ENCODE peak calls at places on chromosomes 4 and X, in ten cellular contexts. One of them, this sample, is unnamed.

GRCh38 chrX:51608071-51608470 is 10.6 kb downstream of the CENPVL3 start:
- DNase-seq in CD14-positive monocyte: no peak
- DNase-seq in HTR-8/SVneo: no peak
- DNase-seq in AG09319: no peak
- DNase-seq in breast epithelium: no peak
- DNase-seq in fibroblast of gingiva: peak
- DNase-seq in psoas muscle: no peak
- DNase-seq in posterior cingulate gyrus: no peak
- DNase-seq in stimulated activated CD4-positive, alpha-beta T cell treated with anti-CD3 and anti-CD28 coated beads, Interleukin-15, amount 100 ng/mL, for 1 hour: no peak
- DNase-seq in KBM-7: no peak
- DNase-seq in this sample: no peak

GRCh38 chrX:73508861-73509260 is 54.1 kb upstream of the CHIC1 start:
- DNase-seq in KBM-7: no peak
- DNase-seq in AG09319: no peak
- DNase-seq in psoas muscle: no peak
- DNase-seq in breast epithelium: no peak
- DNase-seq in CD14-positive monocyte: no peak
- DNase-seq in fibroblast of gingiva: no peak
- DNase-seq in stimulated activated CD4-positive, alpha-beta T cell treated with anti-CD3 and anti-CD28 coated beads, Interleukin-15, amount 100 ng/mL, for 1 hour: no peak
- DNase-seq in posterior cingulate gyrus: no peak
- DNase-seq in HTR-8/SVneo: no peak
- DNase-seq in this sample: no peak

GRCh38 chr4:42914937-42915336 is 22.4 kb downstream of the GRXCR1 start:
- DNase-seq in KBM-7: no peak
- DNase-seq in breast epithelium: no peak
- DNase-seq in HTR-8/SVneo: no peak
- DNase-seq in stimulated activated CD4-positive, alpha-beta T cell treated with anti-CD3 and anti-CD28 coated beads, Interleukin-15, amount 100 ng/mL, for 1 hour: no peak
- DNase-seq in posterior cingulate gyrus: no peak
- DNase-seq in fibroblast of gingiva: no peak
- DNase-seq in CD14-positive monocyte: no peak
- DNase-seq in AG09319: no peak
- DNase-seq in psoas muscle: no peak
- DNase-seq in this sample: no peak

GRCh38 chr4:121881213-121881612 is 10.9 kb upstream of the BBS7 start:
- DNase-seq in fibroblast of gingiva: no peak
- DNase-seq in CD14-positive monocyte: no peak
- DNase-seq in posterior cingulate gyrus: no peak
- DNase-seq in HTR-8/SVneo: no peak
- DNase-seq in AG09319: no peak
- DNase-seq in psoas muscle: no peak
- DNase-seq in breast epithelium: no peak
- DNase-seq in KBM-7: peak
- DNase-seq in stimulated activated CD4-positive, alpha-beta T cell treated with anti-CD3 and anti-CD28 coated beads, Interleukin-15, amount 100 ng/mL, for 1 hour: no peak
- DNase-seq in this sample: no peak

GRCh38 chr4:67700119-67700873 is 659 bp downstream of the UBA6 start:
- DNase-seq in posterior cingulate gyrus: no peak
- DNase-seq in HTR-8/SVneo: no peak
- DNase-seq in CD14-positive monocyte: no peak
- DNase-seq in breast epithelium: peak
- DNase-seq in stimulated activated CD4-positive, alpha-beta T cell treated with anti-CD3 and anti-CD28 coated beads, Interleukin-15, amount 100 ng/mL, for 1 hour: no peak
- DNase-seq in fibroblast of gingiva: no peak
- DNase-seq in AG09319: no peak
- DNase-seq in psoas muscle: no peak
- DNase-seq in KBM-7: no peak
- DNase-seq in this sample: no peak

GRCh38 chrX:154534526-154535322 is 11.9 kb downstream of the G6PD start:
- DNase-seq in psoas muscle: peak
- DNase-seq in breast epithelium: peak
- DNase-seq in KBM-7: peak
- DNase-seq in HTR-8/SVneo: peak
- DNase-seq in stimulated activated CD4-positive, alpha-beta T cell treated with anti-CD3 and anti-CD28 coated beads, Interleukin-15, amount 100 ng/mL, for 1 hour: peak
- DNase-seq in fibroblast of gingiva: peak
- DNase-seq in CD14-positive monocyte: peak
- DNase-seq in posterior cingulate gyrus: peak
- DNase-seq in AG09319: no peak
- DNase-seq in this sample: peak

GRCh38 chrX:122945328-122945727 is 238.8 kb upstream of the GRIA3 start:
- DNase-seq in breast epithelium: no peak
- DNase-seq in fibroblast of gingiva: no peak
- DNase-seq in CD14-positive monocyte: no peak
- DNase-seq in AG09319: no peak
- DNase-seq in posterior cingulate gyrus: no peak
- DNase-seq in psoas muscle: no peak
- DNase-seq in KBM-7: no peak
- DNase-seq in HTR-8/SVneo: no peak
- DNase-seq in stimulated activated CD4-positive, alpha-beta T cell treated with anti-CD3 and anti-CD28 coated beads, Interleukin-15, amount 100 ng/mL, for 1 hour: no peak
- DNase-seq in this sample: no peak

GRCh38 chrX:15143050-15143824 is 126.6 kb downstream of the ASB9 start:
- DNase-seq in posterior cingulate gyrus: peak
- DNase-seq in CD14-positive monocyte: no peak
- DNase-seq in stimulated activated CD4-positive, alpha-beta T cell treated with anti-CD3 and anti-CD28 coated beads, Interleukin-15, amount 100 ng/mL, for 1 hour: peak
- DNase-seq in psoas muscle: no peak
- DNase-seq in fibroblast of gingiva: peak
- DNase-seq in HTR-8/SVneo: peak
- DNase-seq in breast epithelium: peak
- DNase-seq in AG09319: no peak
- DNase-seq in KBM-7: peak
- DNase-seq in this sample: peak

GRCh38 chrX:20980426-20980825 is 393.8 kb upstream of the CNKSR2 start:
- DNase-seq in psoas muscle: no peak
- DNase-seq in KBM-7: peak
- DNase-seq in HTR-8/SVneo: no peak
- DNase-seq in CD14-positive monocyte: no peak
- DNase-seq in AG09319: no peak
- DNase-seq in fibroblast of gingiva: no peak
- DNase-seq in posterior cingulate gyrus: no peak
- DNase-seq in stimulated activated CD4-positive, alpha-beta T cell treated with anti-CD3 and anti-CD28 coated beads, Interleukin-15, amount 100 ng/mL, for 1 hour: no peak
- DNase-seq in breast epithelium: no peak
- DNase-seq in this sample: no peak

GRCh38 chrX:30228526-30228925 is 1.9 kb upstream of the MAGEB3 start:
- DNase-seq in stimulated activated CD4-positive, alpha-beta T cell treated with anti-CD3 and anti-CD28 coated beads, Interleukin-15, amount 100 ng/mL, for 1 hour: no peak
- DNase-seq in fibroblast of gingiva: no peak
- DNase-seq in AG09319: no peak
- DNase-seq in psoas muscle: no peak
- DNase-seq in CD14-positive monocyte: no peak
- DNase-seq in HTR-8/SVneo: no peak
- DNase-seq in breast epithelium: no peak
- DNase-seq in KBM-7: no peak
- DNase-seq in posterior cingulate gyrus: no peak
- DNase-seq in this sample: peak

GRCh38 chrX:40391662-40392061 is 189.1 kb upstream of the ATP6AP2 start:
- DNase-seq in fibroblast of gingiva: no peak
- DNase-seq in breast epithelium: no peak
- DNase-seq in CD14-positive monocyte: no peak
- DNase-seq in posterior cingulate gyrus: no peak
- DNase-seq in KBM-7: no peak
- DNase-seq in AG09319: no peak
- DNase-seq in psoas muscle: no peak
- DNase-seq in stimulated activated CD4-positive, alpha-beta T cell treated with anti-CD3 and anti-CD28 coated beads, Interleukin-15, amount 100 ng/mL, for 1 hour: no peak
- DNase-seq in HTR-8/SVneo: no peak
- DNase-seq in this sample: no peak

GRCh38 chr4:88706574-88706973 is 8.9 kb upstream of the NAP1L5 start:
- DNase-seq in psoas muscle: peak
- DNase-seq in posterior cingulate gyrus: peak
- DNase-seq in fibroblast of gingiva: peak
- DNase-seq in AG09319: peak
- DNase-seq in stimulated activated CD4-positive, alpha-beta T cell treated with anti-CD3 and anti-CD28 coated beads, Interleukin-15, amount 100 ng/mL, for 1 hour: no peak
- DNase-seq in CD14-positive monocyte: no peak
- DNase-seq in HTR-8/SVneo: peak
- DNase-seq in breast epithelium: no peak
- DNase-seq in KBM-7: peak
- DNase-seq in this sample: peak

GRCh38 chr4:183295711-183296110 is 24.4 kb downstream of the CLDN22 start:
- DNase-seq in HTR-8/SVneo: no peak
- DNase-seq in psoas muscle: no peak
- DNase-seq in CD14-positive monocyte: no peak
- DNase-seq in KBM-7: no peak
- DNase-seq in stimulated activated CD4-positive, alpha-beta T cell treated with anti-CD3 and anti-CD28 coated beads, Interleukin-15, amount 100 ng/mL, for 1 hour: no peak
- DNase-seq in fibroblast of gingiva: no peak
- DNase-seq in breast epithelium: no peak
- DNase-seq in AG09319: no peak
- DNase-seq in posterior cingulate gyrus: no peak
- DNase-seq in this sample: no peak

GRCh38 chr4:163582688-163583087 is 88.2 kb downstream of the TMA16 start:
- DNase-seq in KBM-7: no peak
- DNase-seq in AG09319: no peak
- DNase-seq in psoas muscle: no peak
- DNase-seq in fibroblast of gingiva: no peak
- DNase-seq in CD14-positive monocyte: no peak
- DNase-seq in breast epithelium: no peak
- DNase-seq in posterior cingulate gyrus: no peak
- DNase-seq in stimulated activated CD4-positive, alpha-beta T cell treated with anti-CD3 and anti-CD28 coated beads, Interleukin-15, amount 100 ng/mL, for 1 hour: no peak
- DNase-seq in HTR-8/SVneo: no peak
- DNase-seq in this sample: no peak

GRCh38 chr4:6020633-6021032 is 2.4 kb upstream of the C4orf50 start:
- DNase-seq in AG09319: no peak
- DNase-seq in breast epithelium: no peak
- DNase-seq in posterior cingulate gyrus: no peak
- DNase-seq in psoas muscle: no peak
- DNase-seq in CD14-positive monocyte: no peak
- DNase-seq in HTR-8/SVneo: no peak
- DNase-seq in stimulated activated CD4-positive, alpha-beta T cell treated with anti-CD3 and anti-CD28 coated beads, Interleukin-15, amount 100 ng/mL, for 1 hour: no peak
- DNase-seq in KBM-7: no peak
- DNase-seq in fibroblast of gingiva: no peak
- DNase-seq in this sample: no peak

GRCh38 chrX:74238771-74239170 is 65.2 kb upstream of the ZCCHC13 start:
- DNase-seq in AG09319: no peak
- DNase-seq in HTR-8/SVneo: no peak
- DNase-seq in breast epithelium: no peak
- DNase-seq in psoas muscle: no peak
- DNase-seq in fibroblast of gingiva: no peak
- DNase-seq in CD14-positive monocyte: no peak
- DNase-seq in stimulated activated CD4-positive, alpha-beta T cell treated with anti-CD3 and anti-CD28 coated beads, Interleukin-15, amount 100 ng/mL, for 1 hour: no peak
- DNase-seq in posterior cingulate gyrus: no peak
- DNase-seq in KBM-7: no peak
- DNase-seq in this sample: no peak

GRCh38 chr4:7733801-7734650 is 205.6 kb downstream of the AFAP1 start:
- DNase-seq in AG09319: no peak
- DNase-seq in HTR-8/SVneo: no peak
- DNase-seq in breast epithelium: no peak
- DNase-seq in stimulated activated CD4-positive, alpha-beta T cell treated with anti-CD3 and anti-CD28 coated beads, Interleukin-15, amount 100 ng/mL, for 1 hour: no peak
- DNase-seq in fibroblast of gingiva: no peak
- DNase-seq in posterior cingulate gyrus: peak
- DNase-seq in psoas muscle: no peak
- DNase-seq in CD14-positive monocyte: no peak
- DNase-seq in KBM-7: no peak
- DNase-seq in this sample: no peak

GRCh38 chr4:127134490-127134889 is 498.3 kb upstream of the INTU start:
- DNase-seq in HTR-8/SVneo: no peak
- DNase-seq in stimulated activated CD4-positive, alpha-beta T cell treated with anti-CD3 and anti-CD28 coated beads, Interleukin-15, amount 100 ng/mL, for 1 hour: no peak
- DNase-seq in fibroblast of gingiva: no peak
- DNase-seq in CD14-positive monocyte: no peak
- DNase-seq in AG09319: no peak
- DNase-seq in psoas muscle: no peak
- DNase-seq in posterior cingulate gyrus: no peak
- DNase-seq in KBM-7: no peak
- DNase-seq in breast epithelium: no peak
- DNase-seq in this sample: no peak

GRCh38 chrX:29082558-29082957 is 495.3 kb downstream of the IL1RAPL1 start:
- DNase-seq in fibroblast of gingiva: no peak
- DNase-seq in posterior cingulate gyrus: no peak
- DNase-seq in CD14-positive monocyte: no peak
- DNase-seq in stimulated activated CD4-positive, alpha-beta T cell treated with anti-CD3 and anti-CD28 coated beads, Interleukin-15, amount 100 ng/mL, for 1 hour: no peak
- DNase-seq in AG09319: no peak
- DNase-seq in HTR-8/SVneo: no peak
- DNase-seq in psoas muscle: no peak
- DNase-seq in breast epithelium: no peak
- DNase-seq in KBM-7: no peak
- DNase-seq in this sample: no peak

GRCh38 chr4:129342820-129343219 is 246.9 kb downstream of the C4orf33 start:
- DNase-seq in CD14-positive monocyte: no peak
- DNase-seq in psoas muscle: no peak
- DNase-seq in breast epithelium: no peak
- DNase-seq in posterior cingulate gyrus: no peak
- DNase-seq in AG09319: peak
- DNase-seq in HTR-8/SVneo: peak
- DNase-seq in fibroblast of gingiva: peak
- DNase-seq in KBM-7: peak
- DNase-seq in stimulated activated CD4-positive, alpha-beta T cell treated with anti-CD3 and anti-CD28 coated beads, Interleukin-15, amount 100 ng/mL, for 1 hour: no peak
- DNase-seq in this sample: no peak

GRCh38 chr4:67809502-67809901 is 55.3 kb upstream of the GNRHR start:
- DNase-seq in breast epithelium: no peak
- DNase-seq in AG09319: no peak
- DNase-seq in stimulated activated CD4-positive, alpha-beta T cell treated with anti-CD3 and anti-CD28 coated beads, Interleukin-15, amount 100 ng/mL, for 1 hour: no peak
- DNase-seq in posterior cingulate gyrus: peak
- DNase-seq in HTR-8/SVneo: no peak
- DNase-seq in fibroblast of gingiva: no peak
- DNase-seq in CD14-positive monocyte: no peak
- DNase-seq in KBM-7: no peak
- DNase-seq in psoas muscle: no peak
- DNase-seq in this sample: peak

GRCh38 chrX:46407753-46408130 is 137.5 kb downstream of the ZNF674 start:
- DNase-seq in psoas muscle: no peak
- DNase-seq in stimulated activated CD4-positive, alpha-beta T cell treated with anti-CD3 and anti-CD28 coated beads, Interleukin-15, amount 100 ng/mL, for 1 hour: no peak
- DNase-seq in CD14-positive monocyte: no peak
- DNase-seq in posterior cingulate gyrus: no peak
- DNase-seq in KBM-7: no peak
- DNase-seq in fibroblast of gingiva: no peak
- DNase-seq in breast epithelium: no peak
- DNase-seq in AG09319: no peak
- DNase-seq in HTR-8/SVneo: no peak
- DNase-seq in this sample: no peak

GRCh38 chr4:2258091-2259035 is 3.5 kb downstream of the MXD4 start:
- DNase-seq in AG09319: no peak
- DNase-seq in posterior cingulate gyrus: peak
- DNase-seq in breast epithelium: peak
- DNase-seq in HTR-8/SVneo: no peak
- DNase-seq in stimulated activated CD4-positive, alpha-beta T cell treated with anti-CD3 and anti-CD28 coated beads, Interleukin-15, amount 100 ng/mL, for 1 hour: no peak
- DNase-seq in KBM-7: no peak
- DNase-seq in psoas muscle: peak
- DNase-seq in CD14-positive monocyte: peak
- DNase-seq in fibroblast of gingiva: no peak
- DNase-seq in this sample: peak

GRCh38 chrX:13900351-13900750 is 83.5 kb upstream of the GPM6B start:
- DNase-seq in stimulated activated CD4-positive, alpha-beta T cell treated with anti-CD3 and anti-CD28 coated beads, Interleukin-15, amount 100 ng/mL, for 1 hour: no peak
- DNase-seq in psoas muscle: no peak
- DNase-seq in fibroblast of gingiva: no peak
- DNase-seq in breast epithelium: no peak
- DNase-seq in CD14-positive monocyte: no peak
- DNase-seq in AG09319: no peak
- DNase-seq in KBM-7: no peak
- DNase-seq in posterior cingulate gyrus: no peak
- DNase-seq in HTR-8/SVneo: no peak
- DNase-seq in this sample: no peak

GRCh38 chr4:110085131-110085530 is 113.3 kb downstream of the ELOVL6 start:
- DNase-seq in AG09319: no peak
- DNase-seq in stimulated activated CD4-positive, alpha-beta T cell treated with anti-CD3 and anti-CD28 coated beads, Interleukin-15, amount 100 ng/mL, for 1 hour: no peak
- DNase-seq in HTR-8/SVneo: no peak
- DNase-seq in posterior cingulate gyrus: no peak
- DNase-seq in CD14-positive monocyte: no peak
- DNase-seq in fibroblast of gingiva: no peak
- DNase-seq in psoas muscle: no peak
- DNase-seq in KBM-7: peak
- DNase-seq in breast epithelium: no peak
- DNase-seq in this sample: no peak

GRCh38 chrX:13281289-13281688 is 38.6 kb downstream of the ATXN3L start:
- DNase-seq in CD14-positive monocyte: no peak
- DNase-seq in KBM-7: no peak
- DNase-seq in stimulated activated CD4-positive, alpha-beta T cell treated with anti-CD3 and anti-CD28 coated beads, Interleukin-15, amount 100 ng/mL, for 1 hour: no peak
- DNase-seq in psoas muscle: no peak
- DNase-seq in fibroblast of gingiva: no peak
- DNase-seq in AG09319: no peak
- DNase-seq in posterior cingulate gyrus: no peak
- DNase-seq in breast epithelium: no peak
- DNase-seq in HTR-8/SVneo: no peak
- DNase-seq in this sample: no peak

GRCh38 chr4:6476893-6477292 is 4.5 kb upstream of the PPP2R2C start:
- DNase-seq in psoas muscle: no peak
- DNase-seq in AG09319: no peak
- DNase-seq in stimulated activated CD4-positive, alpha-beta T cell treated with anti-CD3 and anti-CD28 coated beads, Interleukin-15, amount 100 ng/mL, for 1 hour: no peak
- DNase-seq in KBM-7: no peak
- DNase-seq in posterior cingulate gyrus: no peak
- DNase-seq in fibroblast of gingiva: no peak
- DNase-seq in HTR-8/SVneo: no peak
- DNase-seq in breast epithelium: no peak
- DNase-seq in CD14-positive monocyte: no peak
- DNase-seq in this sample: no peak

GRCh38 chr4:4655011-4655410 is 113.2 kb upstream of the STX18 start:
- DNase-seq in KBM-7: no peak
- DNase-seq in AG09319: no peak
- DNase-seq in posterior cingulate gyrus: no peak
- DNase-seq in HTR-8/SVneo: no peak
- DNase-seq in stimulated activated CD4-positive, alpha-beta T cell treated with anti-CD3 and anti-CD28 coated beads, Interleukin-15, amount 100 ng/mL, for 1 hour: no peak
- DNase-seq in breast epithelium: no peak
- DNase-seq in psoas muscle: no peak
- DNase-seq in fibroblast of gingiva: no peak
- DNase-seq in CD14-positive monocyte: no peak
- DNase-seq in this sample: no peak

This sample was measured in H7.